ENCODE peak calls at places on chromosomes 7 and 10, in five cellular contexts. One of them, this sample, is unnamed.

GRCh38 chr10:48509974-48510692 is 94.7 kb downstream of the ARHGAP22 start:
- DNase-seq in HAP-1: no peak
- DNase-seq in transverse colon: no peak
- DNase-seq in substantia nigra: no peak
- DNase-seq in IMR-90: no peak
- DNase-seq in this sample: no peak

GRCh38 chr10:30834636-30835035 is 197.0 kb downstream of the ZNF438 start:
- DNase-seq in HAP-1: no peak
- DNase-seq in transverse colon: no peak
- DNase-seq in substantia nigra: no peak
- DNase-seq in IMR-90: no peak
- DNase-seq in this sample: no peak

GRCh38 chr7:55556492-55556891 is 15.8 kb downstream of the VOPP1 start:
- DNase-seq in HAP-1: no peak
- DNase-seq in transverse colon: no peak
- DNase-seq in substantia nigra: no peak
- DNase-seq in IMR-90: no peak
- DNase-seq in this sample: no peak

GRCh38 chr10:28938745-28939144 is 261.4 kb downstream of the BAMBI start:
- DNase-seq in HAP-1: no peak
- DNase-seq in transverse colon: no peak
- DNase-seq in substantia nigra: no peak
- DNase-seq in IMR-90: peak; percentile 71
- DNase-seq in this sample: no peak

GRCh38 chr10:131702521-131703356 is 198.1 kb upstream of the PPP2R2D start:
- DNase-seq in HAP-1: no peak
- DNase-seq in transverse colon: no peak
- DNase-seq in substantia nigra: no peak
- DNase-seq in IMR-90: no peak
- DNase-seq in this sample: no peak

GRCh38 chr10:29438271-29438670 is 149.4 kb downstream of the LYZL1 start:
- DNase-seq in HAP-1: no peak
- DNase-seq in transverse colon: no peak
- DNase-seq in substantia nigra: no peak
- DNase-seq in IMR-90: peak; percentile 4
- DNase-seq in this sample: no peak

GRCh38 chr10:52644678-52645434 is 127.7 kb downstream of the MBL2 start:
- DNase-seq in HAP-1: peak; percentile 55
- DNase-seq in transverse colon: peak; percentile 22
- DNase-seq in substantia nigra: no peak
- DNase-seq in IMR-90: peak; percentile 32
- DNase-seq in this sample: peak; percentile 75

GRCh38 chr10:79069325-79070090 is 742 bp downstream of the ZMIZ1 start:
- DNase-seq in HAP-1: no peak
- DNase-seq in transverse colon: peak; percentile 64
- DNase-seq in substantia nigra: no peak
- DNase-seq in IMR-90: no peak
- DNase-seq in this sample: no peak

GRCh38 chr10:130329792-130330191 is 193.6 kb downstream of the GLRX3 start:
- DNase-seq in HAP-1: no peak
- DNase-seq in transverse colon: no peak
- DNase-seq in substantia nigra: no peak
- DNase-seq in IMR-90: no peak
- DNase-seq in this sample: no peak

GRCh38 chr7:133571066-133571465 is 318.2 kb downstream of the EXOC4 start:
- DNase-seq in HAP-1: no peak
- DNase-seq in transverse colon: no peak
- DNase-seq in substantia nigra: no peak
- DNase-seq in IMR-90: no peak
- DNase-seq in this sample: no peak

GRCh38 chr10:65838811-65839210 is 1087.0 kb upstream of the LRRTM3 start:
- DNase-seq in HAP-1: no peak
- DNase-seq in transverse colon: no peak
- DNase-seq in substantia nigra: no peak
- DNase-seq in IMR-90: no peak
- DNase-seq in this sample: no peak

GRCh38 chr10:126133906-126134703 is 237.7 kb downstream of the FANK1 start:
- DNase-seq in HAP-1: no peak
- DNase-seq in transverse colon: no peak
- DNase-seq in substantia nigra: no peak
- DNase-seq in IMR-90: peak; percentile 93
- DNase-seq in this sample: no peak

GRCh38 chr10:132511692-132512442 is 25.7 kb upstream of the INPP5A start:
- DNase-seq in HAP-1: no peak
- DNase-seq in transverse colon: peak; percentile 7
- DNase-seq in substantia nigra: no peak
- DNase-seq in IMR-90: no peak
- DNase-seq in this sample: no peak

GRCh38 chr10:4947039-4947634 is 16.1 kb upstream of the AKR1C1 start:
- DNase-seq in HAP-1: peak; percentile 55
- DNase-seq in transverse colon: no peak
- DNase-seq in substantia nigra: no peak
- DNase-seq in IMR-90: peak; percentile 71
- DNase-seq in this sample: no peak

GRCh38 chr10:95550073-95550672 is 11.0 kb downstream of the SORBS1 start:
- DNase-seq in HAP-1: no peak
- DNase-seq in transverse colon: no peak
- DNase-seq in substantia nigra: no peak
- DNase-seq in IMR-90: no peak
- DNase-seq in this sample: no peak

GRCh38 chr10:68086011-68086410 is 10.9 kb upstream of the HERC4 start:
- DNase-seq in HAP-1: no peak
- DNase-seq in transverse colon: no peak
- DNase-seq in substantia nigra: no peak
- DNase-seq in IMR-90: no peak
- DNase-seq in this sample: no peak

GRCh38 chr7:43294080-43294630 is 181.7 kb downstream of the HECW1 start:
- DNase-seq in HAP-1: no peak
- DNase-seq in transverse colon: no peak
- DNase-seq in substantia nigra: no peak
- DNase-seq in IMR-90: peak; percentile 78
- DNase-seq in this sample: no peak

GRCh38 chr7:44971991-44972441 is 6.8 kb downstream of the MYO1G start:
- DNase-seq in HAP-1: no peak
- DNase-seq in transverse colon: no peak
- DNase-seq in substantia nigra: no peak
- DNase-seq in IMR-90: no peak
- DNase-seq in this sample: no peak

This sample was measured in midbrain.